ENCODE peak calls at places on chromosomes 13 and 19, in four cellular contexts. X, T, R and W are unnamed samples.

GRCh38 chr19:5934779-5935472 is 20.9 kb downstream of the CAPS start:
- DNase-seq in T (no peak), X (no peak), R (no peak), W (peak)

GRCh38 chr19:5075603-5076002 is 106.7 kb downstream of the KDM4B start:
- DNase-seq in T (no peak), X (no peak), R (no peak), W (no peak)

GRCh38 chr13:33186851-33187250 is 98.7 kb downstream of the STARD13 start:
- DNase-seq in T (peak), R (no peak), X (no peak), W (peak)

GRCh38 chr19:19525611-19526380 is 2.9 kb upstream of the YJEFN3 start:
- DNase-seq in T (no peak), X (no peak), R (no peak), W (no peak)

GRCh38 chr13:100363874-100364273 is 224.7 kb downstream of the GGACT start:
- DNase-seq in X (no peak), R (no peak), T (no peak), W (peak)

GRCh38 chr19:883661-884211 is 9.3 kb downstream of the MED16 start:
- DNase-seq in R (peak), T (peak), X (no peak), W (no peak)

GRCh38 chr13:32415019-32415418 is 12.9 kb downstream of the N4BP2L1 start:
- DNase-seq in R (peak), T (peak), X (no peak), W (no peak)

GRCh38 chr19:34474233-34474989 is 7.1 kb upstream of the WTIP start:
- DNase-seq in T (no peak), X (no peak), R (no peak), W (peak)

GRCh38 chr19:6660930-6661329 is 9.0 kb downstream of the TNFSF14 start:
- DNase-seq in X (no peak), R (peak), T (no peak), W (no peak)

GRCh38 chr13:108272333-108272732 is 2.8 kb downstream of the TNFSF13B start:
- DNase-seq in X (no peak), R (no peak), T (no peak), W (peak)

GRCh38 chr13:97068964-97069815 is 74.9 kb upstream of the OXGR1 start:
- DNase-seq in T (peak), X (no peak), R (no peak), W (no peak)

GRCh38 chr19:41325947-41326706 is 16.2 kb downstream of the CCDC97 start:
- DNase-seq in T (no peak), R (no peak), X (no peak), W (peak)

GRCh38 chr19:45294291-45295029 is 28.2 kb downstream of the CKM start:
- DNase-seq in X (no peak), R (no peak), T (no peak), W (no peak)

GRCh38 chr13:110306340-110306959 is 507 bp downstream of the COL4A1 start:
- DNase-seq in T (peak), R (peak), X (no peak), W (no peak)

GRCh38 chr13:60012503-60012902 is 151.2 kb downstream of the DIAPH3 start:
- DNase-seq in R (no peak), X (no peak), T (peak), W (no peak)

GRCh38 chr19:23783634-23784033 is 24.9 kb upstream of the ZNF681 start:
- DNase-seq in X (no peak), T (no peak), R (no peak), W (no peak)
- H3K4me2 ChIP-seq in X (no peak), T (no peak), R (no peak), W (no peak)

GRCh38 chr13:23159587-23160240 is 21.1 kb upstream of the SGCG start:
- DNase-seq in R (peak), X (no peak), T (peak), W (no peak)
- H4K5ac ChIP-seq in R (no peak), X (no peak), T (no peak), W (no peak)

GRCh38 chr19:50329146-50329925 is at the start of gene KCNC3:
- DNase-seq in X (peak), T (peak), R (peak), W (peak)
- H3K4me2 ChIP-seq in X (peak), T (peak), R (peak), W (peak)

DNA sequence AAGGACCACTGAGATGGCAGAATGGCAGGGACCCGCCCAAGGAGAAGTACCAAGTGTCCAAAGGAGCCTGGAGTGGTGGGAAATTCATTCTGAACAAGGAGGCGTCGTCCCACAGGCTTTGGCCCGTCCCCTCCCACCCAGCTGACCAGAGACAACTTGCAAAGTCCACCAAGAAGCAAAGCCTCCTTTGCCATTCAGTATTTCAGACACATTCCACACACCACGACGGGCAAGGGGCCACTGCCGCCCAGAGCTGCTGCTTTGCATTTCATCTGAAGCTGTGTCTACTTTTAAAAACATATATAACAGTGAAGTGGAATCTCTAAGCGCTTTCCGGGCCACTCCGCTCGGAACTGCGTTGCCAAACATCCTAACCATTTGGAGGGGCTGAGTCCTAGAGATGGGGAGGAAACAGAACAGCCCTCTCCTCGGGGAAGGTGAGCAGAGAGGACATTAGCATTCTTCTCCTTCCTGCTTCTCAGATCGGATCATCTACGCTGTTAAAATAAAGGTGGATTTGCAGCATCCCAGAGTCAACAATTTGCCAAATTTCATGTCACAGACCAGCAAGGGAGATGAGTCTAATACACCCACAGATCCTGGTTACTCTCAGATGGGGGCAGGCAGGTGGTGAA is 89.0 kb upstream of the ZNF507 start:
- DNase-seq in R (no peak), T (no peak), X (no peak), W (no peak)
- H4K5ac ChIP-seq in R (no peak), T (no peak), X (no peak), W (no peak)

DNA sequence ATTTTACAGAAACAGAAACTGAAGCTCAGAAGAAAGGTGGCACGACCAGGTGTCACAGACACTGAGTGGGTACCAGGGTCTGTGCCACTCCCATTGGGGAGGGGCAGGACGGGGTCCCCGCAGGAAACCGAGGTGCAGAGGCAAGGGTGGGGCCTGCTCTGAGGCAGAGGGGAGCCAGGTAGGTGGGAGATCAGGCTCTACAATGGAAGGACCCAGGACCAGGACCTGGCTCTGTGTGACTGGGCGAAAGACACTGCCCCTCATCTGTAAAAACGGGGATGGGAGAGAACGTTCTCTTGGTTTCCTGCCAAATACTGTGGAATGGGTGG is 2.8 kb downstream of the PTGIR start:
- DNase-seq in R (no peak), X (no peak), T (no peak), W (no peak)
- H3K4me2 ChIP-seq in R (no peak), X (no peak), T (no peak), W (no peak)